ENCODE peak calls at places on chromosome X, in six cellular contexts. E is PC-3, N is heart left ventricle, J is colonic mucosa, W is fibroblast of the aortic adventitia, T is IMR-90. H is an unnamed sample.

GRCh38 chrX:11421816-11422528 is 128.8 kb downstream of the AMELX start:
- DNase-seq in E (no peak), N (no peak), J (no peak), W (no peak), T (no peak), H (no peak)

GRCh38 chrX:108221481-108221880 is 129.9 kb downstream of the ATG4A start:
- DNase-seq in E (no peak), N (no peak), J (no peak), W (peak), T (no peak), H (no peak)

GRCh38 chrX:17706676-17707075 is 30.6 kb upstream of the SCML1 start:
- DNase-seq in E (peak), N (no peak), J (no peak), W (peak), T (peak), H (peak)

GRCh38 chrX:132004728-132005127 is 18.4 kb upstream of the STK26 start:
- DNase-seq in E (no peak), N (no peak), J (no peak), W (no peak), T (no peak), H (peak)

GRCh38 chrX:111348363-111348927 is 63.5 kb downstream of the DCX start:
- DNase-seq in E (no peak), N (no peak), J (no peak), W (no peak), T (no peak), H (no peak)

GRCh38 chrX:129769467-129770154 is 10.1 kb upstream of the SASH3 start:
- DNase-seq in E (no peak), N (no peak), J (no peak), W (no peak), T (no peak), H (no peak)

GRCh38 chrX:115029869-115030564 is 12.6 kb upstream of the IL13RA2 start:
- DNase-seq in E (no peak), N (no peak), J (no peak), W (peak), T (no peak), H (peak)

GRCh38 chrX:110143454-110144210 is 140.7 kb downstream of the TMEM164 start:
- DNase-seq in E (no peak), N (no peak), J (no peak), W (peak), T (no peak), H (no peak)

GRCh38 chrX:15269120-15269519 is 763 bp downstream of the ASB9 start:
- DNase-seq in E (peak), N (no peak), J (no peak), W (no peak), T (no peak), H (no peak)

GRCh38 chrX:136711147-136711546 is 63.2 kb downstream of the CD40LG start:
- DNase-seq in E (peak), N (peak), J (peak), W (peak), T (peak), H (peak)

GRCh38 chrX:47514553-47515235 is 31.7 kb upstream of the ZNF41 start:
- DNase-seq in E (peak), N (no peak), J (no peak), W (peak), T (peak), H (peak)

GRCh38 chrX:43868791-43869190 is 13.5 kb downstream of the MAOB start:
- DNase-seq in E (peak), N (no peak), J (no peak), W (no peak), T (peak), H (no peak)

GRCh38 chrX:5916945-5917344 is 311.7 kb downstream of the NLGN4X start:
- DNase-seq in E (no peak), N (no peak), J (no peak), W (no peak), T (no peak), H (no peak)

GRCh38 chrX:155819966-155820491 is 61.1 kb upstream of the VAMP7 start:
- DNase-seq in E (peak), N (peak), J (peak), W (peak), T (peak), H (peak)

GRCh38 chrX:103063918-103064434 is at the start of gene BEX1:
- DNase-seq in E (no peak), N (peak), J (no peak), W (peak), T (no peak), H (peak)

GRCh38 chrX:115023811-115024210 is 6.4 kb upstream of the IL13RA2 start:
- DNase-seq in E (no peak), N (no peak), J (no peak), W (no peak), T (no peak), H (peak)

GRCh38 chrX:129773649-129774458 is 5.9 kb upstream of the SASH3 start:
- DNase-seq in E (no peak), N (no peak), J (peak), W (no peak), T (no peak), H (no peak)

GRCh38 chrX:46757593-46757992 is 1.3 kb downstream of the SLC9A7 start:
- DNase-seq in E (peak), N (no peak), J (no peak), W (no peak), T (peak), H (peak)

DNA sequence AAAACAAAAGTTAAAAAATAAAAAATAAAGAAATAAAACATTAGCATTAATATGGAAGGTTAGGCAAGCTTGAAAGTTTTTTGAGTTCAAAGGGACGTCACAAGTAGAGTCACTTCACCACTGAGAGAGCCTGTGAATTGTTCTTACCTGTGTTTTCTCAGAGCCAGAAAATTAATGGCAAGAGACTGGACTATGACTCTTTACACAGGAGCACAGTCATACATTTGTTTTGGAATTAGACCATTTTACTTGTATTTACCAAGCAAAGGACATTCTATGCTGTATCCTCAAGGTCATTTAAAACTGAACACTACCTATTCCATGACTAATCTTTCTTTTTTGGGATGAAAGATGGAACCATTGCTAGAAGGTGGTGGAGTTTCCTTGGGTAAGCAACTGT is 346.1 kb downstream of the FAM47B start:
- DNase-seq in E (no peak), N (no peak), J (no peak), W (no peak), T (no peak), H (no peak)
- TF ChIP-seq CTCF in E (no peak), N (no peak), J (no peak), W (no peak), T (no peak), H (no peak)

DNA sequence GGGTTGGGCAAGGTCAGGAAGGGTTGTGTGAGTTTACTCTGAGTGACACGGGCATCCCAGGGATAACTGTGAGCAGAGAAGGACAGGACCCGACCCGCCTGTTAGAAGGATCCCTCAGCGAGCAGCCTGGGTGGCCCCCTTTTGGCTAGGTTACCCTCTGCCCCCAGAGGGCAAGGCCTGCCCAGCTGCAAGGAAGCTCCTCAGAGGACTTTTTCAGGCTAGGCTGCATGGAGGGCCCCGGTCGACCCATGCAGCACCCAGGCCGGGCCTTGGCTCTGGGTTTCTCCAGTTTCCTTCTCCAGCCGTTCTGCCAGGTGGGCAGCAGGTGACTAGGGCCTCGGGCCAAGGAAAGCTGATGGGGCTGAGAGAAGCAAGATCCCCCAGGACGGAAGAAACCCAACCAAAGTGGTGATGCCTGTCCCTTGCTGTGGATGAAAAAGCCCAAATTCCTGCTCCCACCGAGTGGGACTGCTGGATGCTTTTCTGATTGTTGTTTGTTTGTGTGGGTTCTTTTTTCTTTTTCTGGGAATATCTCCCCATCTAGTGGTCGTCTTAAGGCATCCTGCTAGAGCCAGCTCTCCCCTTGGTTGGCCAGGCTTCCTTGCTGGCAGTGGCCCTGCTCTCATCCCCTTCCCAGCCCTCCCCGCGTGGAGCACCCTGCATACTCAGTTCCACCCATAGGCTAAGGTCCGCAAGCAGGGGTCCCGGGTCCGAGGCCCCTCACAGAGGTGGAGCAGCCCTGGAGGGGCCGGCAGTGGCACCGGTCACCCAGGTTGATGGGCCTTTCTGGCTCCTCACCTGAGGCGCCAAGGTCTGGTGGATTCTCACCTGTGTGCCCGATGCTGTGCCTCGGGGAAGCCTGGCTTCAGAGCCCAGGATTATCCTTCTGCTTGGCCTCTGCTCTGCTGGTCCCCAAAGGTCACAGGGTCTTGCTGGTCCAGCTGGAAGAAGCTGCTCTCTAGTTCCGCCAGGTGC is 1.8 kb downstream of the ZFP92 start:
- DNase-seq in E (no peak), N (no peak), J (no peak), W (no peak), T (no peak), H (no peak)
- TF ChIP-seq CTCF in E (peak), N (no peak), J (no peak), W (no peak), T (no peak), H (no peak)

DNA sequence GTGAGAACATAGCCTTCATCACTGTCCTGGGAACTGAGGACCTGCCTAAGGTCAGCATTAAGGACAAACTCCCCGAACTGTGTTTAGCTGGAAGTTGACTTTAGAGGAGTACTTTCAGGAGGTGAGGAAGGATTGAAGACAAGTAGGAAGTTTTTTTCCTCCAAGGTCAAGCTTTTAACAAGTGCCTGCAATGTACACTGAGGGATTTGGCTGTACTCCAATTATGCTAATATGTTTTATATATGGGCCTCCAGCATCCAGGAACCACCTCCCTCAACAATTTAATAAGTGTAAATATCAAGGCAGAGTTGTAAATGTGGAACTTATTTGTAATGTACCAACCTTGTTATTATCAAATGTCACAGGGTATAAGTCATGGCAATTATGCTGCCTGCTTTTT is 726.2 kb downstream of the RPA4 start:
- DNase-seq in E (no peak), N (no peak), J (no peak), W (no peak), T (no peak), H (no peak)
- TF ChIP-seq CTCF in E (no peak), N (no peak), J (no peak), W (no peak), T (no peak), H (no peak)

DNA sequence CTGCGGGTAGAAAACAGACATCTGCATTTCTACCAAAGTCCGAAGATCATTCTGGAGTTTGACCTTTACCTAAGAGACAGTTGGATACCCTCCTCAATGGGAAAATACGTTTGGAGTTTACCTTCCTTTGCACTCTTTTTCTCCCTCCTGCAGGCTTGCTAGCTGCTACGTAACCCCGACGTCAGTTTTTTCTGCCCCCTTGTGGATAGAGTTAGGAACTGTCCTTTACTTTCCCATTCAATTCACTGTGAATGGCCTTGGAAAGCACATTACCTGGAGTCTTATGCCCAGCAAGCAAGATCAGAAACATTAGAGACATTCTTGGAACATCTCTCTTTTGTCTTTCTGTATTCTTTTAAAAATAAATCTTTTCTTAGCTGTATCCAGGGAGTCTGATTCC is 250.7 kb downstream of the NAP1L3 start:
- DNase-seq in E (peak), N (no peak), J (peak), W (peak), T (peak), H (peak)
- TF ChIP-seq CTCF in E (peak), N (peak), J (peak), W (peak), T (peak), H (peak)

DNA sequence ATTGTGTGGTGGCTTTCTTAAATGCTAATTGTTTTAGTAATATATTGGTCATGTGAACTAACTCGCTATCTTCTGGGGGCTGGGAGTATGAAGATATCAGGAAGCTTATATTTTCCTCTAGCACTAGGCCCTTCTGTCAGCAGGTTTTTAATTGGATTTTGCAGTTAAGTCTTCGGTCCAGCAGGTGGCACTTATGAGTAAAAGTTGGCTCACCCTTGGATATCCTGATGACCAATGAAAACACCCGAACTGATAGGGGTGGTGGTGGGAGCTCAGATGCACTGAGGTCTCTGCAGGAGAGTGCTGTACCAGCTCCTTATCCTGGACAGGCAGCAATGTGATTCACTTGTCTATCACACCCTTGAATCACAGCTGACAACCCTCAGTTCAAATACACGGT is 1365.8 kb upstream of the DIAPH2 start:
- DNase-seq in E (peak), N (no peak), J (no peak), W (no peak), T (no peak), H (peak)
- TF ChIP-seq CTCF in E (peak), N (no peak), J (no peak), W (peak), T (peak), H (peak)

GRCh38 chrX:20420058-20420457 is 153.3 kb upstream of the RPS6KA3 start:
- DNase-seq in E (no peak), N (no peak), J (no peak), W (no peak), T (no peak), H (no peak)

GRCh38 chrX:20418809-20419208 is 152.1 kb upstream of the RPS6KA3 start:
- DNase-seq in E (no peak), N (no peak), J (no peak), W (no peak), T (no peak), H (no peak)

GRCh38 chrX:20418379-20418778 is 151.7 kb upstream of the RPS6KA3 start:
- DNase-seq in E (no peak), N (no peak), J (no peak), W (no peak), T (no peak), H (no peak)

GRCh38 chrX:20421275-20421674 is 154.6 kb upstream of the RPS6KA3 start:
- DNase-seq in E (no peak), N (no peak), J (no peak), W (peak), T (no peak), H (no peak)

DNA sequence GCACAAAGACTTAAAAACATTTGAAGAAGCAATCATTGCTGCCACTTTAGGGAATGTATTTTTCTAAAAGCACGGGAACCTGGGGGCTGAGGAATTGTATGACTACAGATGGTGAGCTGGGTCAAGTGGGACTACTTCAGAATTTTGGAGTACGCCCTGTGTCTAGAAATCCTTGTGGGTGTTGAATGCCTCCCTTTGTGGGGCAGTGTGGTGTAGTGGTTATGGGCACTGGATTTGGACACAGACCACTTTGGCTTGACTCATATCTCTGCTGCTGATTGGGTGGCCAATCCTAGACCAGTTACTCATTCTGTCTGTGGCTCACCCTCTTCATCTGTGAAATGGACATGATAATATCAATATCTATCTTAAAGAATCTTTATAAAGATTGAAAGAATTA is 155.0 kb upstream of the RPS6KA3 start:
- DNase-seq in E (no peak), N (no peak), J (no peak), W (no peak), T (no peak), H (no peak)
- TF ChIP-seq CTCF in E (no peak), N (no peak), J (no peak), W (no peak), T (no peak), H (no peak)

H was measured in fibroblast of mammary gland.